ENCODE peak calls at places on chromosomes 5 and 9, in nine cellular contexts. P is amygdala; X is occipital lobe; S is mesendoderm; J is T47D; W is right lobe of liver; N is frontal cortex; C is central memory CD4-positive, alpha-beta T cell; B is mesothelial cell of epicardium. T is an unnamed sample.

GRCh38 chr5:172788771-172789686 is 18.0 kb upstream of the DUSP1 start:
- DNase-seq in P (peak), X (no peak), S (peak), J (no peak), W (peak), N (peak), C (no peak), B (no peak), T (no peak)

GRCh38 chr5:154276932-154277331 is 86.4 kb downstream of the GALNT10 start:
- DNase-seq in P (no peak), X (no peak), S (no peak), J (no peak), W (no peak), N (no peak), C (no peak), B (no peak), T (no peak)

GRCh38 chr5:39755986-39756385 is 331.2 kb upstream of the DAB2 start:
- DNase-seq in P (peak), X (no peak), S (peak), J (no peak), W (no peak), N (no peak), C (no peak), B (no peak), T (no peak)

GRCh38 chr9:35489313-35490154 is at the start of gene RUSC2:
- DNase-seq in P (peak), X (peak), S (peak), J (peak), W (peak), N (peak), C (no peak), B (peak), T (peak)

GRCh38 chr5:73435640-73436534 is 12.7 kb downstream of the FOXD1 start:
- DNase-seq in P (no peak), X (no peak), S (peak), J (no peak), W (no peak), N (no peak), C (no peak), B (no peak), T (no peak)

GRCh38 chr9:130664191-130665028 is at the start of gene PRDM12:
- DNase-seq in P (no peak), X (no peak), S (peak), J (no peak), W (no peak), N (peak), C (no peak), B (no peak), T (no peak)

GRCh38 chr9:123267481-123268239 is 726 bp downstream of the STRBP start:
- DNase-seq in P (no peak), X (no peak), S (peak), J (peak), W (peak), N (peak), C (no peak), B (no peak), T (no peak)

GRCh38 chr5:10445352-10445751 is 3.7 kb downstream of the ROPN1L start:
- DNase-seq in P (no peak), X (no peak), S (no peak), J (no peak), W (no peak), N (no peak), C (peak), B (no peak), T (no peak)

GRCh38 chr9:38108326-38108725 is 39.3 kb upstream of the SHB start:
- DNase-seq in P (peak), X (no peak), S (peak), J (no peak), W (no peak), N (no peak), C (no peak), B (no peak), T (no peak)

GRCh38 chr9:122366074-122366672 is 4.7 kb upstream of the PTGS1 start:
- DNase-seq in P (no peak), X (no peak), S (no peak), J (no peak), W (no peak), N (no peak), C (no peak), B (no peak), T (no peak)

GRCh38 chr5:109170629-109171350 is 239.0 kb downstream of the PJA2 start:
- DNase-seq in P (no peak), X (no peak), S (no peak), J (no peak), W (no peak), N (no peak), C (no peak), B (no peak), T (no peak)

GRCh38 chr5:179802207-179802883 is 4.3 kb downstream of the MGAT4B start:
- DNase-seq in P (no peak), X (no peak), S (no peak), J (no peak), W (peak), N (no peak), C (no peak), B (no peak), T (no peak)

GRCh38 chr5:10396552-10396951 is 43.1 kb downstream of the MARCHF6 start:
- DNase-seq in P (no peak), X (no peak), S (no peak), J (no peak), W (no peak), N (no peak), C (no peak), B (no peak), T (no peak)

GRCh38 chr5:43191740-43192557 is at the start of gene NIM1K:
- DNase-seq in P (peak), X (peak), S (peak), J (peak), W (peak), N (peak), C (peak), B (peak), T (peak)

T was measured in progenitor cell of endocrine pancreas.